ENCODE peak calls at places on chromosomes 3 and 15, in five cellular contexts. P is lower leg skin, X is fibroblast of pulmonary artery, L is GM12878, T is activated T-cell treated with anti-CD3 and anti-CD28 coated beads for 4 hours. U is an unnamed sample.

GRCh38 chr15:68989876-68990754 is 24.4 kb upstream of the NOX5 start:
- DNase-seq in P (peak), X (no peak), L (no peak), T (no peak), U (no peak)

GRCh38 chr3:139110072-139110830 is 65.6 kb upstream of the PRR23C start:
- DNase-seq in P (no peak), X (no peak), L (no peak), T (no peak), U (no peak)

GRCh38 chr15:69786136-69786701 is 311.5 kb downstream of the TLE3 start:
- DNase-seq in P (no peak), X (no peak), L (no peak), T (no peak), U (no peak)

GRCh38 chr3:138949002-138949418 is 2.0 kb downstream of the FOXL2NB start:
- DNase-seq in P (peak), X (no peak), L (no peak), T (no peak), U (no peak)

GRCh38 chr15:75640483-75641175 is 605 bp upstream of the IMP3 start:
- DNase-seq in P (no peak), X (peak), L (peak), T (no peak), U (no peak)

GRCh38 chr3:56365905-56366640 is 102.2 kb downstream of the ERC2 start:
- DNase-seq in P (no peak), X (no peak), L (no peak), T (no peak), U (no peak)

GRCh38 chr3:32684029-32684799 is 774 bp upstream of the CNOT10 start:
- DNase-seq in P (no peak), X (no peak), L (no peak), T (no peak), U (no peak)

GRCh38 chr15:80764535-80764934 is 14.6 kb upstream of the CEMIP start:
- DNase-seq in P (no peak), X (no peak), L (no peak), T (no peak), U (no peak)

GRCh38 chr3:194944526-194944925 is 258.8 kb downstream of the FAM43A start:
- DNase-seq in P (no peak), X (no peak), L (no peak), T (no peak), U (no peak)